ENCODE peak calls at places on chromosomes 1 and 21, in eight cellular contexts. C is activated CD8-positive, alpha-beta memory T cell treated with anti-CD3 and anti-CD28 coated beads for 24 hours; G is iPS DF 6.9; V is T-helper 17 cell; B is RWPE1; I is AG10803; R is HFFc6; X is T47D. D is an unnamed sample.

GRCh38 chr1:215076312-215076711 is 6.2 kb upstream of the KCNK2 start:
- DNase-seq in B (peak; percentile 21), I (peak; percentile 41), X (peak; percentile 91), C (no peak), R (peak; percentile 52), G (no peak), V (no peak), D (no peak)

GRCh38 chr1:16163882-16164820 is 8.3 kb upstream of the EPHA2 start:
- DNase-seq in R (peak; percentile 99), G (no peak), I (peak; percentile 87), B (peak; percentile 87), C (no peak), X (no peak), V (no peak), D (peak; percentile 76)

GRCh38 chr1:234108921-234109320 is 204.4 kb downstream of the SLC35F3 start:
- DNase-seq in V (no peak), C (no peak), G (no peak), I (peak; percentile 11), B (peak; percentile 41), X (no peak), R (peak; percentile 1), D (no peak)

GRCh38 chr1:46804027-46804889 is 5.4 kb downstream of the CYP4B1 start:
- DNase-seq in V (no peak), X (peak; percentile 38), G (no peak), R (no peak), C (no peak), I (no peak), B (no peak), D (no peak)

GRCh38 chr1:225767591-225768540 is 9.8 kb upstream of the SRP9 start:
- DNase-seq in X (peak; percentile 65), B (no peak), I (peak; percentile 77), R (peak; percentile 40), G (no peak), V (no peak), C (peak; percentile 30), D (peak; percentile 30)

GRCh38 chr1:166489670-166490436 is 323.1 kb upstream of the FAM78B start:
- DNase-seq in I (peak; percentile 33), X (peak; percentile 60), V (peak; percentile 9), G (no peak), C (peak; percentile 86), B (peak; percentile 2), R (no peak), D (no peak)

GRCh38 chr1:26597629-26598039 is 68.1 kb downstream of the RPS6KA1 start:
- DNase-seq in V (no peak), B (peak; percentile 49), C (no peak), X (peak; percentile 63), I (peak; percentile 61), G (no peak), R (peak; percentile 53), D (peak; percentile 37)

GRCh38 chr21:45465611-45466329 is 60.8 kb downstream of the COL18A1 start:
- DNase-seq in G (no peak), V (no peak), C (no peak), R (no peak), B (no peak), X (no peak), I (no peak), D (no peak)

GRCh38 chr1:192633533-192634258 is 2.3 kb upstream of the RGS13 start:
- DNase-seq in B (no peak), V (no peak), I (no peak), X (no peak), C (no peak), R (no peak), G (no peak), D (no peak)

GRCh38 chr1:221643404-221644175 is 98.3 kb downstream of the DUSP10 start:
- DNase-seq in V (no peak), C (no peak), I (no peak), X (no peak), R (no peak), G (no peak), B (no peak), D (no peak)

GRCh38 chr1:66951513-66951912 is 26.7 kb downstream of the MIER1 start:
- DNase-seq in B (no peak), V (no peak), G (no peak), C (no peak), X (no peak), I (peak; percentile 83), R (peak; percentile 83), D (no peak)